ENCODE peak calls at places on chromosomes 11 and 22, in six cellular contexts. W, G, V, R, E and F are unnamed samples.

GRCh38 chr11:88508808-88509581 is 171.5 kb upstream of the CTSC start:
- DNase-seq in W (peak), G (no peak), V (peak), R (no peak), E (no peak), F (no peak)

GRCh38 chr11:117654281-117654680 is 142.7 kb downstream of the DSCAML1 start:
- DNase-seq in W (no peak), G (no peak), V (no peak), R (no peak), E (no peak), F (no peak)

GRCh38 chr11:24321229-24321628 is 175.6 kb upstream of the LUZP2 start:
- DNase-seq in W (no peak), G (no peak), V (no peak), R (no peak), E (no peak), F (no peak)

GRCh38 chr11:66216911-66217310 is 51.5 kb upstream of the RAB1B start:
- DNase-seq in W (no peak), G (no peak), V (no peak), R (no peak), E (no peak), F (no peak)

GRCh38 chr22:29320546-29320945 is 5.0 kb upstream of the RASL10A start:
- DNase-seq in W (no peak), G (no peak), V (no peak), R (no peak), E (no peak), F (no peak)

GRCh38 chr22:40878937-40879336 is 17.0 kb upstream of the DNAJB7 start:
- DNase-seq in W (no peak), G (no peak), V (no peak), R (no peak), E (no peak), F (no peak)

GRCh38 chr11:113363406-113363805 is 24.2 kb upstream of the ANKK1 start:
- DNase-seq in W (no peak), G (no peak), V (no peak), R (no peak), E (no peak), F (no peak)

GRCh38 chr11:128476729-128477128 is 110.6 kb downstream of the ETS1 start:
- DNase-seq in W (no peak), G (no peak), V (no peak), R (no peak), E (no peak), F (no peak)

GRCh38 chr11:17519031-17519430 is 25.2 kb downstream of the USH1C start:
- DNase-seq in W (no peak), G (no peak), V (no peak), R (no peak), E (no peak), F (no peak)

DNA sequence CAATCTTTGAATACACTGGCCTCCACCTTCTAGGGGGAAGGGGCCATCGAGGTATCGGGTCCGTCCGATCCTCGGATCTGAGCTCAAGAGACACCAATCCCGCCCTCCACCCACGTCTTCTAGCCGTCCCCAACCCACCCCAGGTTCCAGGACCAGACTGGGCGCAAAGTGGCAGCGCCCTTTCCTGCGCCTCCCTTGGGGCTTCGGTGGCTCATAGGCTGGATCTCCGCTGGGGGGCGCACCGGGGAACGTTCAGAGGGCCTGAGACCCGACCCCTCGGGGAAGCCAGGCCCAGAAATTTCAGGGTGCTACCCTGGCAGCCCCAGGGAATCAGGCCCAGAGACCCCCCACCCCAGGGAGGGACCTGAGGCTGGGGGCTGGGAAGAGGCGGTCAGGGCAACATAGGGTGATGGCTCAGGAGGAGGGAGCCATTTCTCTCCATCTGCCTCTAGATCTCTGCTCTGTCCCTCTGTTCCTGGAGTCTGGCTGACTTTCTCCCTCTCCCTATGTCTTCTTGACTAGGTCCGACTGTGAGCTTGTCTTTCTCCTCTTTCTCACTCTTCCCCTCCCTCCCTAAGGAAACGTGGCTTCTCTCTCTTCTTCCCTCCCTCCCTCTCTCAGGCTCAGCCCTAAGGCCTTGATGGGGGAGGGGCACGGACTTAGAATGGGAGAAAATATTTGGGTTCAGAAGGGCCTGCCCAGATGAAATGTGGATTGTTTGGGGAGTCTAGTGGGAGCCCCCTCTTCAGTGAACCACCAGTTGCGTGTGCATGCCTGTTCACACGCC is 1.1 kb downstream of the CREB3L1 start:
- DNase-seq in W (peak), G (no peak), V (peak), R (no peak), E (no peak), F (no peak)
- TF ChIP-seq CTCF in W (peak), G (peak), V (peak), R (peak), E (peak), F (peak)

GRCh38 chr11:34049058-34049457 is 2.5 kb upstream of the CAPRIN1 start:
- DNase-seq in W (no peak), G (no peak), V (no peak), R (no peak), E (no peak), F (no peak)
- H3K4me3 ChIP-seq in W (no peak), G (no peak), V (no peak), R (no peak), E (no peak), F (no peak)

GRCh38 chr11:69444381-69445130 is 36.9 kb upstream of the LINC01488 start:
- DNase-seq in W (peak), G (peak), V (peak), R (peak), E (peak), F (peak)
- TF ChIP-seq CTCF in W (no peak), G (no peak), V (no peak), R (peak), E (peak), F (peak)

GRCh38 chr11:61124574-61125309 is 22.5 kb downstream of the CD5 start:
- DNase-seq in W (no peak), G (no peak), V (no peak), R (no peak), E (no peak), F (no peak)

GRCh38 chr11:61126266-61126665 is 24.0 kb downstream of the CD5 start:
- DNase-seq in W (no peak), G (peak), V (no peak), R (no peak), E (no peak), F (no peak)

GRCh38 chr11:61122761-61123160 is 20.5 kb downstream of the CD5 start:
- DNase-seq in W (no peak), G (no peak), V (no peak), R (no peak), E (no peak), F (no peak)

GRCh38 chr11:61123775-61124571 is 21.7 kb downstream of the CD5 start:
- DNase-seq in W (no peak), G (no peak), V (no peak), R (no peak), E (no peak), F (no peak)

GRCh38 chr11:61125310-61125684 is 23.0 kb downstream of the CD5 start:
- DNase-seq in W (no peak), G (no peak), V (no peak), R (no peak), E (no peak), F (no peak)
- H3K4me3 ChIP-seq in W (no peak), G (no peak), V (no peak), R (no peak), E (no peak), F (no peak)

DNA sequence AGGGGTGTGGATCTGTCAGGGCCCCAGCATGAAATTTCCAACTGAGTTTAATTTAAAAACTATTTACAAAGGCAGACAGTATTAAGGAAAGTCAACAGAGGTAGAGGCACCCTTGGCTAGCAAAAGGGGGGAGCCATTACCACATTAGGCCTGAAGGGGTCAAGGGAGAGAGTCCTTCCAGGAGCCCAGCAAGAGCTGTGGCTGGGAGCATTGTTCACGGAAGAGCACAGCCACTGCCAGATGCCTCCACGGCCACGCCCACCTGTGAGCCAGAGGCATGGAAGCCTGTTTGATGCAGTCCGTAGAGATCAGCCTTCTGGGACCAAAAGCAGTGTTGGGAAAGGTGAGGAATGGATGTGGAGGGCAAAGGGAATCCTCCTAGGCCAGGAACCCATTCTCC is 102.6 kb downstream of the GALNT18 start:
- DNase-seq in W (no peak), G (no peak), V (no peak), R (no peak), E (no peak), F (no peak)
- TF ChIP-seq CTCF in W (no peak), G (no peak), V (no peak), R (no peak), E (no peak), F (no peak)

GRCh38 chr11:133082453-133082781 is 449.9 kb downstream of the OPCML start:
- DNase-seq in W (peak), G (no peak), V (no peak), R (no peak), E (no peak), F (no peak)
- H3K4me3 ChIP-seq in W (no peak), G (peak), V (no peak), R (peak), E (peak), F (no peak)

GRCh38 chr22:46835693-46836092 is 73.2 kb downstream of the TBC1D22A start:
- DNase-seq in W (no peak), G (no peak), V (no peak), R (no peak), E (no peak), F (no peak)

GRCh38 chr22:46830001-46830715 is 67.7 kb downstream of the TBC1D22A start:
- DNase-seq in W (no peak), G (peak), V (peak), R (no peak), E (no peak), F (no peak)

GRCh38 chr22:46835288-46835687 is 72.8 kb downstream of the TBC1D22A start:
- DNase-seq in W (no peak), G (no peak), V (no peak), R (no peak), E (no peak), F (no peak)

GRCh38 chr22:46830841-46831240 is 68.4 kb downstream of the TBC1D22A start:
- DNase-seq in W (no peak), G (no peak), V (peak), R (no peak), E (no peak), F (no peak)

DNA sequence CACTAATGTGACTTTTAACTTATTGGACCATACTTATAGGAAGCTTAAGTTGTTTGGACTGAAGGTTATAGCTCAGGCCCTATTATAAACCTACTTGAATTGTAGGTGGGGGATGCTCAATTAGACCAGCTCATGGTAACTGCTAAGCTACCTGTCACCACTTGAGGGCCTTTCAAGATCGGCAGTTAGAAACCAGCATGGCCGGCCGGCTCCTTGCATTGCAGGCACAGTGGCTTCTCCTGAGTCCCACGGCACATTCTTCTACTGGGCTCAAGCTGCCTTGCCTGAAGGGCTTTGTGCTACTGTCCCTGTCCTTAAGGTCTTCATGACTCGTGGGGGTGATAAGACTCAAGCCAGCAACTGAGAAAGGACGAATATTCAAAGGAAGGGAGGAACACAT is 70.8 kb downstream of the TBC1D22A start:
- DNase-seq in W (peak), G (no peak), V (no peak), R (no peak), E (no peak), F (no peak)
- TF ChIP-seq CTCF in W (peak), G (no peak), V (no peak), R (peak), E (peak), F (no peak)

GRCh38 chr11:20599424-20600346 is at the start of gene SLC6A5:
- DNase-seq in W (peak), G (no peak), V (no peak), R (no peak), E (no peak), F (peak)
- H3K4me3 ChIP-seq in W (no peak), G (no peak), V (no peak), R (no peak), E (no peak), F (no peak)

GRCh38 chr11:119315139-119316016 is 1.6 kb downstream of the MCAM start:
- DNase-seq in W (peak), G (no peak), V (no peak), R (no peak), E (no peak), F (no peak)
- TF ChIP-seq CTCF in W (no peak), G (peak), V (no peak), R (peak), E (no peak), F (no peak)